ENCODE peak calls at places on chromosomes 11 and 22, in nine cellular contexts. B is HTR-8/SVneo; O is NCI-H1092 treated with DMSO at 0.1 percent for 48 hours; E is SJSA1; N is NT2/D1; S is GM04504; I is activated CD4-positive, alpha-beta T cell treated with anti-CD3 and anti-CD28 coated beads, Interleukin-2, amount 50 U/mL, for 1 hour; Z is endodermal cell; U is neural crest cell. G is an unnamed sample.

GRCh38 chr11:16615480-16615879 is 123.0 kb upstream of the C11orf58 start:
- DNase-seq in B (no peak), I (no peak), O (no peak), E (no peak), S (no peak), U (no peak), N (no peak), Z (no peak), G (no peak)

GRCh38 chr11:70455354-70455753 is 57.0 kb downstream of the CTTN start:
- DNase-seq in S (no peak), O (no peak), U (no peak), Z (no peak), N (no peak), E (no peak), I (no peak), B (no peak), G (no peak)

GRCh38 chr22:47693606-47694005 is 931.2 kb downstream of the TBC1D22A start:
- DNase-seq in U (no peak), E (no peak), O (no peak), I (no peak), Z (no peak), B (no peak), S (no peak), N (no peak), G (no peak)

GRCh38 chr11:26335903-26336302 is 4.0 kb downstream of the ANO3 start:
- DNase-seq in S (no peak), N (no peak), O (no peak), U (no peak), E (no peak), I (no peak), Z (no peak), B (no peak), G (no peak)

GRCh38 chr22:35219012-35219411 is 38.3 kb upstream of the HMGXB4 start:
- DNase-seq in E (peak), B (peak), N (no peak), U (no peak), S (peak), I (no peak), Z (peak), O (no peak), G (no peak)

GRCh38 chr11:1070594-1071462 is 3.8 kb upstream of the MUC2 start:
- DNase-seq in N (no peak), O (no peak), Z (no peak), E (no peak), I (no peak), S (no peak), U (no peak), B (no peak), G (no peak)

GRCh38 chr11:126480410-126481302 is 125.2 kb downstream of the ST3GAL4 start:
- DNase-seq in O (peak), N (peak), S (peak), Z (peak), I (peak), E (peak), U (peak), B (peak), G (peak)

GRCh38 chr11:67045314-67045713 is 11.3 kb upstream of the RHOD start:
- DNase-seq in B (no peak), U (no peak), S (no peak), E (peak), N (no peak), O (no peak), I (no peak), Z (no peak), G (no peak)

GRCh38 chr22:29209624-29209929 is 3.9 kb downstream of the EMID1 start:
- DNase-seq in B (no peak), O (no peak), E (no peak), N (peak), I (no peak), S (no peak), U (no peak), Z (no peak), G (no peak)

GRCh38 chr11:128361451-128362020 is 225.8 kb downstream of the ETS1 start:
- DNase-seq in I (no peak), O (peak), Z (no peak), S (no peak), N (no peak), E (peak), U (no peak), B (peak), G (no peak)

GRCh38 chr11:75288846-75289760 is 48.5 kb downstream of the TPBGL start:
- DNase-seq in U (no peak), Z (no peak), S (no peak), E (no peak), B (no peak), I (no peak), O (no peak), N (no peak), G (no peak)

GRCh38 chr22:39530692-39531331 is 1.7 kb downstream of the RPS19BP1 start:
- DNase-seq in U (peak), Z (peak), N (no peak), B (no peak), I (no peak), E (peak), O (no peak), S (no peak), G (peak)

GRCh38 chr22:24601217-24602104 is 1.5 kb upstream of the GGT1 start:
- DNase-seq in E (no peak), B (no peak), N (no peak), Z (peak), S (no peak), O (no peak), U (no peak), I (no peak), G (peak)

GRCh38 chr11:130849215-130849568 is 67.1 kb downstream of the SNX19 start:
- DNase-seq in N (no peak), U (no peak), E (no peak), S (peak), I (no peak), O (no peak), B (no peak), Z (no peak), G (no peak)

GRCh38 chr22:29740216-29740615 is 20.4 kb downstream of the CABP7 start:
- DNase-seq in E (no peak), S (no peak), N (no peak), U (no peak), B (no peak), I (no peak), Z (no peak), O (no peak), G (no peak)

GRCh38 chr11:125201525-125202121 is 37.1 kb downstream of the PKNOX2 start:
- DNase-seq in I (no peak), B (no peak), U (no peak), E (no peak), Z (no peak), N (no peak), O (no peak), S (no peak), G (no peak)

GRCh38 chr11:70281114-70281729 is 10.7 kb downstream of the PPFIA1 start:
- DNase-seq in I (no peak), N (no peak), U (no peak), B (no peak), E (no peak), Z (no peak), S (peak), O (no peak), G (no peak)

GRCh38 chr22:44746061-44746789 is 6.2 kb upstream of the ARHGAP8 start:
- DNase-seq in B (no peak), N (no peak), O (no peak), I (no peak), E (no peak), S (no peak), Z (no peak), U (no peak), G (no peak)

GRCh38 chr11:68946416-68947090 is 34.2 kb downstream of the MRGPRD start:
- DNase-seq in O (no peak), B (no peak), I (no peak), E (peak), U (no peak), S (peak), Z (no peak), N (no peak), G (no peak)

GRCh38 chr11:119338946-119339580 is 1.6 kb downstream of the C1QTNF5 start:
- DNase-seq in N (no peak), I (no peak), O (no peak), Z (peak), S (no peak), B (no peak), E (no peak), U (no peak), G (no peak)

GRCh38 chr22:36409067-36409466 is 21.3 kb upstream of the MYH9 start:
- DNase-seq in Z (no peak), I (no peak), O (no peak), N (no peak), B (no peak), E (no peak), U (no peak), S (no peak), G (no peak)

GRCh38 chr11:128305588-128305987 is 281.8 kb downstream of the ETS1 start:
- DNase-seq in N (no peak), Z (no peak), I (no peak), E (no peak), S (no peak), O (no peak), U (no peak), B (no peak), G (no peak)

GRCh38 chr11:86303257-86303656 is 1.2 kb downstream of the HIKESHI start:
- DNase-seq in I (no peak), U (no peak), Z (no peak), N (no peak), E (no peak), O (no peak), S (no peak), B (no peak), G (peak)

G was measured in KBM-7.